ENCODE peak calls at places on chromosome 4, in nine cellular contexts. M is epithelial cell of esophagus; W is NCI-H2029; R is amygdala; S is stimulated activated CD8-positive, alpha-beta memory T cell treated with anti-CD3 and anti-CD28 coated beads, Interleukin-7, amount 100 ng/mL, for 24 hours; H is astrocyte of the cerebellum; Q is foreskin fibroblast; I is cardiac muscle cell; Z is effector memory CD8-positive, alpha-beta T cell. C is an unnamed sample.

GRCh38 chr4:40283968-40284367 is 51.2 kb upstream of the CHRNA9 start:
- DNase-seq in R (no peak), H (peak), W (no peak), S (peak), Q (no peak), Z (peak), I (no peak), M (peak), C (no peak)

GRCh38 chr4:39354178-39354503 is 12.0 kb downstream of the RFC1 start:
- DNase-seq in M (no peak), W (no peak), I (no peak), Q (no peak), S (no peak), H (no peak), Z (no peak), R (no peak), C (no peak)

GRCh38 chr4:125719987-125720386 is 405.2 kb downstream of the FAT4 start:
- DNase-seq in M (peak), W (no peak), Q (no peak), R (no peak), H (no peak), Z (no peak), I (no peak), S (no peak), C (peak)

GRCh38 chr4:183492791-183493221 is 12.1 kb upstream of the ING2 start:
- DNase-seq in Q (peak), I (no peak), W (no peak), M (peak), H (no peak), S (no peak), Z (no peak), R (no peak), C (peak)

GRCh38 chr4:9964884-9965283 is 56.4 kb downstream of the SLC2A9 start:
- DNase-seq in Q (no peak), M (peak), H (no peak), I (no peak), R (no peak), S (no peak), W (no peak), Z (no peak), C (no peak)

GRCh38 chr4:1992468-1993168 is 16.2 kb downstream of the NELFA start:
- DNase-seq in Z (no peak), S (no peak), M (no peak), R (no peak), W (no peak), I (peak), H (no peak), Q (no peak), C (no peak)

GRCh38 chr4:41373221-41373620 is 116.5 kb downstream of the UCHL1 start:
- DNase-seq in Q (no peak), Z (no peak), S (no peak), W (peak), I (no peak), M (no peak), H (no peak), R (no peak), C (no peak)

GRCh38 chr4:125254111-125254510 is 60.6 kb upstream of the FAT4 start:
- DNase-seq in W (no peak), I (peak), R (no peak), H (peak), S (no peak), Z (no peak), M (peak), Q (no peak), C (peak)

GRCh38 chr4:80500593-80500992 is 165.1 kb downstream of the CFAP299 start:
- DNase-seq in I (no peak), R (no peak), Z (peak), H (no peak), S (no peak), Q (peak), W (no peak), M (no peak), C (no peak)

GRCh38 chr4:8228319-8229250 is 29.5 kb downstream of the SH3TC1 start:
- DNase-seq in M (peak), S (peak), R (peak), Z (peak), W (peak), H (peak), Q (peak), I (peak), C (peak)

GRCh38 chr4:108072300-108072699 is 82.6 kb downstream of the HADH start:
- DNase-seq in Z (no peak), M (peak), I (no peak), S (peak), Q (no peak), R (no peak), H (no peak), W (no peak), C (no peak)

GRCh38 chr4:36099509-36099908 is 144.8 kb downstream of the ARAP2 start:
- DNase-seq in H (no peak), S (no peak), Z (no peak), M (no peak), I (no peak), W (no peak), R (no peak), Q (no peak), C (no peak)

GRCh38 chr4:76147454-76148141 is 599 bp downstream of the NUP54 start:
- DNase-seq in I (peak), Z (no peak), Q (peak), S (peak), R (peak), W (peak), M (peak), H (peak), C (peak)

GRCh38 chr4:11106769-11107168 is 321.9 kb downstream of the HS3ST1 start:
- DNase-seq in H (no peak), Q (no peak), M (peak), Z (no peak), S (no peak), I (peak), R (no peak), W (no peak), C (no peak)

GRCh38 chr4:152696764-152697250 is 17.0 kb upstream of the TMEM154 start:
- DNase-seq in W (no peak), H (peak), Q (peak), S (no peak), M (peak), Z (peak), R (no peak), I (peak), C (peak)

GRCh38 chr4:67035986-67036385 is 509.3 kb downstream of the CENPC start:
- DNase-seq in H (no peak), Z (no peak), S (no peak), I (peak), Q (no peak), W (no peak), M (peak), R (no peak), C (no peak)

GRCh38 chr4:120692964-120693363 is 229.6 kb downstream of the PRDM5 start:
- DNase-seq in R (no peak), M (peak), S (no peak), Q (peak), H (peak), Z (no peak), I (peak), W (no peak), C (peak)

GRCh38 chr4:184784628-184785257 is 41.0 kb downstream of the ACSL1 start:
- DNase-seq in Q (no peak), R (no peak), H (no peak), I (no peak), Z (no peak), W (no peak), S (no peak), M (no peak), C (no peak)

GRCh38 chr4:121307441-121308327 is 73.1 kb downstream of the QRFPR start:
- DNase-seq in H (peak), S (no peak), Q (peak), Z (peak), M (peak), R (no peak), I (peak), W (no peak), C (peak)

GRCh38 chr4:15811703-15812325 is 33.7 kb downstream of the CD38 start:
- DNase-seq in R (no peak), I (peak), Z (no peak), S (no peak), H (no peak), Q (no peak), W (no peak), M (peak), C (no peak)

GRCh38 chr4:656651-657337 is 17.3 kb downstream of the ATP5ME start:
- DNase-seq in I (no peak), H (no peak), Z (no peak), R (no peak), M (no peak), S (no peak), W (no peak), Q (no peak), C (no peak)

GRCh38 chr4:174526731-174527130 is 4.4 kb upstream of the HPGD start:
- DNase-seq in S (no peak), H (no peak), Q (no peak), R (no peak), W (no peak), Z (no peak), M (no peak), I (no peak), C (no peak)

GRCh38 chr4:5019274-5019673 is at the start of gene CYTL1:
- DNase-seq in Q (no peak), H (no peak), M (no peak), W (no peak), S (no peak), Z (no peak), I (peak), R (no peak), C (peak)

GRCh38 chr4:67393699-67394281 is 151.5 kb downstream of the CENPC start:
- DNase-seq in R (no peak), I (peak), Z (peak), S (no peak), W (peak), M (peak), H (peak), Q (peak), C (peak)

GRCh38 chr4:6840062-6840976 is 57.8 kb downstream of the KIAA0232 start:
- DNase-seq in W (no peak), M (no peak), R (no peak), Q (peak), I (peak), H (peak), S (no peak), Z (no peak), C (peak)

GRCh38 chr4:32884198-32884597 is 2164.0 kb downstream of the PCDH7 start:
- DNase-seq in H (no peak), W (no peak), S (no peak), Q (peak), Z (no peak), M (peak), I (peak), R (no peak), C (peak)

GRCh38 chr4:75391489-75392166 is 122.6 kb downstream of the RCHY1 start:
- DNase-seq in I (no peak), H (no peak), S (no peak), R (no peak), Q (no peak), M (no peak), Z (no peak), W (no peak), C (no peak)

GRCh38 chr4:18082254-18082653 is 60.7 kb upstream of the LCORL start:
- DNase-seq in M (peak), R (no peak), Z (no peak), I (no peak), Q (no peak), H (no peak), S (no peak), W (no peak), C (no peak)

GRCh38 chr4:163121689-163122088 is 45.0 kb downstream of the NAF1 start:
- DNase-seq in S (no peak), M (peak), W (no peak), H (no peak), R (no peak), Z (no peak), I (peak), Q (no peak), C (peak)

C was measured in adipocyte.